ENCODE peak calls at places on chromosomes 7 and 10, in seven cellular contexts. S is prostate gland, R is AG04450, E is endothelial cell, O is progenitor cell of endocrine pancreas, V is BJ, F is A549. J is an unnamed sample.

GRCh38 chr10:88707429-88708110 is 1.5 kb downstream of the LIPK start:
- DNase-seq in R (peak), S (no peak), E (no peak), F (no peak), O (no peak), V (peak), J (peak)

GRCh38 chr7:115676080-115676479 is 354.5 kb downstream of the TFEC start:
- DNase-seq in R (peak), O (no peak), E (peak), V (no peak), F (no peak), S (peak), J (peak)

GRCh38 chr10:10797467-10797866 is 220.2 kb upstream of the CELF2 start:
- DNase-seq in E (no peak), O (no peak), R (no peak), S (no peak), V (no peak), F (no peak), J (no peak)

GRCh38 chr7:102284891-102285540 is 1.7 kb upstream of the SH2B2 start:
- DNase-seq in V (no peak), S (no peak), F (no peak), R (no peak), E (no peak), O (no peak), J (no peak)

GRCh38 chr7:37065779-37066271 is 341.5 kb upstream of the AOAH start:
- DNase-seq in S (no peak), R (no peak), V (no peak), E (no peak), F (no peak), O (no peak), J (no peak)

GRCh38 chr7:105098863-105099515 is 85.0 kb downstream of the KMT2E start:
- DNase-seq in E (no peak), F (no peak), R (no peak), S (no peak), O (no peak), V (no peak), J (no peak)

GRCh38 chr10:7756360-7756992 is 31.3 kb downstream of the KIN start:
- DNase-seq in R (no peak), V (no peak), E (peak), S (no peak), O (no peak), F (peak), J (peak)

GRCh38 chr10:122139627-122140151 is 131.4 kb upstream of the BTBD16 start:
- DNase-seq in E (no peak), R (no peak), F (no peak), S (no peak), V (no peak), O (no peak), J (no peak)

GRCh38 chr7:25095516-25096345 is 29.3 kb downstream of the CYCS start:
- DNase-seq in S (no peak), O (no peak), V (no peak), R (no peak), F (no peak), E (no peak), J (no peak)

GRCh38 chr10:104925232-104925851 is 284.3 kb downstream of the SORCS3 start:
- DNase-seq in R (no peak), E (peak), V (no peak), O (peak), S (peak), F (peak), J (peak)

GRCh38 chr7:38112075-38112474 is 66.0 kb upstream of the STARD3NL start:
- DNase-seq in S (no peak), V (no peak), F (no peak), O (no peak), R (no peak), E (no peak), J (no peak)

GRCh38 chr10:72762042-72762441 is 70.1 kb downstream of the MCU start:
- DNase-seq in O (no peak), R (no peak), S (no peak), E (no peak), V (no peak), F (no peak), J (no peak)

GRCh38 chr10:10985361-10985760 is 32.3 kb upstream of the CELF2 start:
- DNase-seq in E (no peak), V (no peak), O (no peak), R (no peak), S (no peak), F (no peak), J (no peak)

GRCh38 chr10:49650724-49651034 is 28.8 kb upstream of the C10orf53 start:
- DNase-seq in V (no peak), O (no peak), R (no peak), E (no peak), F (no peak), S (no peak), J (no peak)

GRCh38 chr10:16742165-16742960 is 74.9 kb downstream of the RSU1 start:
- DNase-seq in E (no peak), R (no peak), F (no peak), O (no peak), S (no peak), V (no peak), J (no peak)

GRCh38 chr10:64732372-64732715 is 1211.1 kb downstream of the REEP3 start:
- DNase-seq in S (no peak), R (no peak), O (no peak), V (no peak), F (no peak), E (no peak), J (no peak)

GRCh38 chr7:45196374-45196773 is 38.8 kb downstream of the RAMP3 start:
- DNase-seq in S (no peak), R (no peak), F (no peak), V (no peak), E (no peak), O (no peak), J (no peak)

DNA sequence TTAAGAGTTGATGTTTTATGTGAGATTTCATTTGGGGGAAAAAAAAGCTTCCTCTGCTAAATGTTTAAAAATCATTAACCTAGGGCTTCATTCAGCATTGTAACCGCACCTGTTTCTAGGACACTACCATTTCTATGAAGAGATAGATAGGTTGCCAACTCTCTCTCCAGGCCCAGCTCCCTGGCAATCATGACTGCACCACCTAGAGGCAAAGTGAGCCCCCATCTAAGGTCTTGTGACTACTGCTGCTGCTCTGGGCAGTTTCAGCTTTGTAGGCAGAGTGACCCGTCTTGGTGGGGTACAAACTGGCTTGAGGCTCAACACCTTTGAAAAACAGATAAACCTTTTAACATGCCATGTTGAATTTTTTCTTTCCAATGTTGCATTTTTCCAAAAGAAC is 27.3 kb upstream of the MRC1 start:
- DNase-seq in V (no peak), E (no peak), O (no peak), F (no peak), R (no peak), S (no peak), J (no peak)
- TF ChIP-seq CTCF in V (no peak), E (no peak), O (no peak), F (no peak), R (no peak), S (no peak), J (no peak)

GRCh38 chr7:30445770-30446169 is 32.8 kb downstream of the NOD1 start:
- DNase-seq in F (peak), V (no peak), E (no peak), S (peak), R (no peak), O (no peak), J (no peak)
- TF ChIP-seq CTCF in F (no peak), V (peak), E (no peak), S (peak), R (peak), O (no peak), J (no peak)

GRCh38 chr10:128875955-128876354 is 591.1 kb upstream of the MGMT start:
- DNase-seq in S (no peak), R (no peak), F (no peak), V (no peak), O (no peak), E (no peak), J (no peak)

GRCh38 chr10:128877936-128878335 is 589.1 kb upstream of the MGMT start:
- DNase-seq in V (no peak), S (no peak), O (no peak), E (no peak), R (no peak), F (no peak), J (no peak)

GRCh38 chr10:128873408-128873807 is 593.6 kb upstream of the MGMT start:
- DNase-seq in V (no peak), R (no peak), E (no peak), O (no peak), F (no peak), S (no peak), J (no peak)

GRCh38 chr10:128877141-128877540 is 589.9 kb upstream of the MGMT start:
- DNase-seq in F (no peak), R (no peak), S (no peak), E (no peak), V (no peak), O (no peak), J (no peak)

DNA sequence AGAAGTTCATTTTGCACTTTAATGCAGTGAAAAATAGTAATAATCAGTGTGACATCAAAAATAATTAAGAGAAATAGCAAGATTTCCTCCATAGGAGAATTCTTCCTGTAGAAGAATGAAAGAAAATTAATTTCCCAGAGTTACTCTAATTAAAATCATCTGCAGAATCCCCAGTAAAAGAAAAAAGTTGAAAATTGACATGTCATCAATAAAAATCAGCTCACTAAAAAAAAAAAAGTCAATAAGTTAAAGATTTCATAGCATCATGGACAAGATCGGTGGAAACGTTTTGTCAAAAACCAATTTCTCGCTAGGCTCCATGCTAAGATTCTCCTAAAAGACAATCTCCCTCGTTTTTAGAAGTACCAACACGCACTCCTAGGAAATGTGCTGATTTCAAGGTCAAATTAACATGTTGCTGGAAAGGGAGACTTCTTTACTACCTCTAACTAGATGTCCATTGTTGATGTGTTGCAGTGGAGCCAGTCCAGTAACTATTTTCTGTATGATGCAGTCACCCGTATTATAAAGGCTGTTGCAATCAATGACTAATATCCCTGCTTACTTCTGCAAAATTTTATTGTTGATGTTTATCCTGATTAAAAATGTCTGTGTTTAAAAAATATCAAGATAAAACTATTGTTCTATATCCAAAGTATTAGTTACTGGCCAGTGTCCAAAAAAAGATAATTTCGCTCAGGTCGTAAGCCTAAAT is 591.9 kb upstream of the MGMT start:
- DNase-seq in V (no peak), S (no peak), O (no peak), R (no peak), E (no peak), F (no peak), J (no peak)
- TF ChIP-seq CTCF in V (no peak), S (no peak), O (no peak), R (no peak), E (no peak), F (no peak), J (no peak)

GRCh38 chr7:2660359-2661095 is 27.5 kb upstream of the AMZ1 start:
- DNase-seq in R (no peak), E (no peak), O (no peak), F (no peak), S (no peak), V (no peak), J (no peak)
- TF ChIP-seq CTCF in R (peak), E (peak), O (peak), F (peak), S (peak), V (peak), J (peak)

GRCh38 chr7:80960228-80960627 is 41.4 kb upstream of the SEMA3C start:
- DNase-seq in V (peak), R (no peak), S (no peak), O (no peak), E (no peak), F (no peak), J (no peak)

GRCh38 chr7:80954181-80954580 is 35.3 kb upstream of the SEMA3C start:
- DNase-seq in R (no peak), V (no peak), O (no peak), F (no peak), E (no peak), S (no peak), J (no peak)

GRCh38 chr7:80957226-80957625 is 38.4 kb upstream of the SEMA3C start:
- DNase-seq in V (no peak), E (no peak), O (no peak), F (no peak), R (no peak), S (no peak), J (no peak)
- TF ChIP-seq CTCF in V (no peak), E (no peak), O (no peak), F (no peak), R (no peak), S (no peak), J (no peak)

GRCh38 chr7:107982918-107983389 is 20.0 kb downstream of the LAMB1 start:
- DNase-seq in R (no peak), S (peak), O (no peak), F (peak), V (peak), E (no peak), J (no peak)
- TF ChIP-seq CTCF in R (peak), S (no peak), O (peak), F (no peak), V (peak), E (peak), J (no peak)

GRCh38 chr7:35512716-35513115 is 182.2 kb downstream of the HERPUD2 start:
- DNase-seq in E (no peak), R (no peak), O (no peak), V (no peak), F (no peak), S (no peak), J (no peak)

GRCh38 chr7:35505031-35505430 is 189.9 kb downstream of the HERPUD2 start:
- DNase-seq in O (no peak), S (peak), R (no peak), E (no peak), V (no peak), F (no peak), J (no peak)

GRCh38 chr7:35513192-35513591 is 181.7 kb downstream of the HERPUD2 start:
- DNase-seq in R (no peak), O (no peak), S (no peak), E (no peak), F (no peak), V (no peak), J (no peak)

GRCh38 chr7:35504365-35504764 is 190.6 kb downstream of the HERPUD2 start:
- DNase-seq in V (no peak), R (no peak), S (no peak), O (no peak), F (no peak), E (no peak), J (no peak)

DNA sequence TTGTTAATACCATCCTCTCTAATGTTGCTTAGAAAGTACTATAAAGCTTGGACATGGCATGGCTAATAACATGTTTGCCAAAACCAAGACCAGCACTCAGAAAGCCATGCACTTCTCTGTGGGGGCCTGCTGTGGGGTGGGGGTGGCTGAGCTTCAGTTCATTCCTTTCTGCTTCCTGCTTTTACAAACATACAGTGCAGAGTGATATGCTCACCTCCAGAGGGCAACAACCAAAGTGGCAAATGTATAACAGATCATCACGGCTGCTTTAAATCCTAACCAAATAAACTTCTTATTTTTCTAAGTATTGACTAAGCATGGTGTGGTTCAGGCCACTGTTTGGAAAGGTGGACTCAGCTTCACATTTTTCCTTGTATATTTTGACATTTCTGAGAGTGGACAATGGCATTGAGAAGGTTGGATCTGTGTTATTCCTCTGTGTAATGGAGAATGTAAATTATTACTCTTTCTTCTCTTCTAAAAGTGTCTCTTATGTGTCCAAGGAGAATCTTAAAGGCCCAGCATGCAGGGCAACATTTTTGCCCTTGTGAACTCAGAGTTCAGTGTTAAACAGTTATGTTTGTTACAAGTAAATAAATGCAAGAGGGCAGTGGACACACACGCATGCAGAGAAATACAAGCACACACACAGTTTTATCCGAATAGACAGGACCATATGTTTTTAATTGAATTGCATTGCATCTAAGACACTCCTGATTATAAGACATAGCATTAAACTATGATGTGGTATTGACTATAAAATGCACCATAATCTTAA is 186.1 kb downstream of the HERPUD2 start:
- DNase-seq in S (no peak), F (no peak), O (no peak), V (no peak), E (no peak), R (no peak), J (peak)
- TF ChIP-seq CTCF in S (no peak), F (peak), O (peak), V (no peak), E (no peak), R (no peak), J (no peak)

DNA sequence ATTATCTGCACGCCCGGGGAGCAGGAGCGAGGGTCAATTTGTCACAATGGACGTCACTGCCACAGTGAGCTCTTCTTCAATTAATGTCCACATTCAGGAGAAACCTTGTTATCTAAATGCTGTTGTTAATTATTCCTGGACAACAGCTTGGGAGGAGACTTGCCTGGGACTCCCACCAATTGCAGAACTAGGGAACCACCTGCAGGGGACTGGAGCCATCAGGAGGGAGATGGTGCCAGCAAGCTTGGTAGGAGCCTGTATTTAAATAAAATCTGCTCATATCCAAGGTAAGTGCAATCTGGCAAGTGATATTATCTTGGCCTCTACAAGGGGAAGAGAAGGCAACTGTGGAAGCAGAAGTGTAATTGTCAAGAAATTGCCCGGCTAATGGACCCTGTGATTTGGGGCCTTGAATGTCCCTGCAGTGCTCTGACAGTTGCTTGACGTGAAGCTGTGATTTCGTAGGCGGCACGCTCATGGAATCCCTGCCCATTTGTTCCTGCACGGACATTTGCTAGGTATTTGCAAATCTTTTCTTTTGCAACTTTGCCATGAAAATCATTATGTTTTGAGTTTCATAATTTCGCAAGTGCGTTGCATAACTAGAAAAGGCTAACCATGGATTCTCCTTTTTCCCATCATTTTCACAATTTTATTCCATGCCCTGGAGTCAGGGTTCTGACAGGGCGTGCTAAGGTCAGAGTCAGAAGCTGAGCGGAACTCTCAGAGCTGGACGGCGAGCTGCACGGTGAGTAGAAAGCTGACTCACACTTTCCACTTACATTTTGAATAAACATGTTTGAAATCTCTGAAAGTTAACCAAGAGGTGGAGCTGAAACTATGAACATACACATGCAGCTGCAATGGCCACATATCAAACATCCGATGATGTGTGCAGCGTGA is 84.8 kb upstream of the TCERG1L start:
- DNase-seq in O (no peak), V (no peak), F (no peak), S (no peak), E (no peak), R (no peak), J (no peak)
- TF ChIP-seq CTCF in O (peak), V (no peak), F (no peak), S (no peak), E (no peak), R (no peak), J (no peak)

GRCh38 chr7:127404282-127405049 is 12.0 kb upstream of the ZNF800 start:
- DNase-seq in F (no peak), E (no peak), R (no peak), S (no peak), O (no peak), V (no peak), J (no peak)

GRCh38 chr7:127413326-127413725 is 20.8 kb upstream of the ZNF800 start:
- DNase-seq in V (no peak), O (no peak), R (no peak), S (no peak), F (no peak), E (no peak), J (no peak)

GRCh38 chr7:127413962-127414361 is 21.5 kb upstream of the ZNF800 start:
- DNase-seq in R (no peak), F (no peak), S (no peak), O (no peak), V (no peak), E (no peak), J (no peak)

GRCh38 chr7:127415060-127415742 is 22.7 kb upstream of the ZNF800 start:
- DNase-seq in S (no peak), V (no peak), E (no peak), R (no peak), O (no peak), F (no peak), J (no peak)

GRCh38 chr7:127409629-127410028 is 17.1 kb upstream of the ZNF800 start:
- DNase-seq in R (no peak), F (no peak), S (no peak), O (no peak), V (no peak), E (no peak), J (no peak)
- TF ChIP-seq CTCF in R (peak), F (no peak), S (no peak), O (no peak), V (peak), E (no peak), J (no peak)

J was measured in Calu3.